ENCODE peak calls at places on chromosomes 16 and 17, in four cellular contexts. S, P, A and L are unnamed samples.

GRCh38 chr16:73071131-73071940 is 23.4 kb upstream of the ZFHX3 start:
- DNase-seq in S (peak), P (no peak), A (peak), L (no peak)

GRCh38 chr16:68272501-68273209 is 8.3 kb downstream of the SLC7A6 start:
- DNase-seq in S (no peak), P (no peak), A (no peak), L (no peak)

GRCh38 chr17:21452377-21453143 is 76.4 kb downstream of the KCNJ12 start:
- DNase-seq in S (peak), P (peak), A (peak), L (peak)

GRCh38 chr17:60640503-60640902 is 37.1 kb upstream of the BCAS3 start:
- DNase-seq in S (no peak), P (no peak), A (no peak), L (no peak)

GRCh38 chr16:81485225-81485624 is 40.6 kb downstream of the CMIP start:
- DNase-seq in S (no peak), P (no peak), A (no peak), L (peak)

GRCh38 chr17:59149051-59149450 is 5.9 kb downstream of the SKA2 start:
- DNase-seq in S (no peak), P (no peak), A (no peak), L (no peak)

GRCh38 chr17:17836818-17837379 is at the start of gene SREBF1:
- DNase-seq in S (no peak), P (no peak), A (no peak), L (no peak)

GRCh38 chr16:55836158-55836611 is 3.3 kb upstream of the CES1 start:
- DNase-seq in S (no peak), P (no peak), A (no peak), L (no peak)

GRCh38 chr17:67059372-67059771 is 15.0 kb downstream of the CACNG1 start:
- DNase-seq in S (peak), P (no peak), A (no peak), L (peak)

GRCh38 chr16:2507679-2508064 is 6.1 kb upstream of the ATP6V0C start:
- DNase-seq in S (no peak), P (no peak), A (no peak), L (no peak)

GRCh38 chr17:76141212-76142043 is at the start of gene FOXJ1:
- DNase-seq in S (peak), P (peak), A (peak), L (peak)

GRCh38 chr16:30949655-30950515 is 1.0 kb downstream of the ORAI3 start:
- DNase-seq in S (peak), P (peak), A (peak), L (no peak)

GRCh38 chr17:38743556-38744171 is 4.5 kb downstream of the PCGF2 start:
- DNase-seq in S (no peak), P (no peak), A (no peak), L (no peak)

GRCh38 chr16:80463776-80464175 is 77.0 kb upstream of the DYNLRB2 start:
- DNase-seq in S (no peak), P (no peak), A (no peak), L (no peak)

GRCh38 chr17:82605939-82606600 is 42.2 kb downstream of the WDR45B start:
- DNase-seq in S (no peak), P (no peak), A (no peak), L (no peak)

GRCh38 chr16:4900036-4900435 is 36.9 kb downstream of the PPL start:
- DNase-seq in S (no peak), P (no peak), A (no peak), L (no peak)

GRCh38 chr17:80123791-80124190 is 22.4 kb downstream of the GAA start:
- DNase-seq in S (no peak), P (no peak), A (no peak), L (peak)

GRCh38 chr16:8854298-8854948 is 14.4 kb downstream of the CARHSP1 start:
- DNase-seq in S (no peak), P (no peak), A (no peak), L (no peak)

GRCh38 chr17:74274060-74274702 is at the start of gene DNAI2:
- DNase-seq in S (no peak), P (no peak), A (no peak), L (no peak)

GRCh38 chr17:53516643-53517042 is 306.1 kb upstream of the KIF2B start:
- DNase-seq in S (no peak), P (no peak), A (no peak), L (peak)

GRCh38 chr16:19008770-19009169 is 25.0 kb downstream of the TMC7 start:
- DNase-seq in S (no peak), P (peak), A (no peak), L (no peak)

GRCh38 chr16:84514295-84514873 is 9.9 kb upstream of the MEAK7 start:
- DNase-seq in S (no peak), P (no peak), A (no peak), L (no peak)

GRCh38 chr16:17424771-17425170 is 46.0 kb downstream of the XYLT1 start:
- DNase-seq in S (no peak), P (no peak), A (no peak), L (no peak)

GRCh38 chr17:76528528-76529223 is 8.8 kb downstream of the CYGB start:
- DNase-seq in S (no peak), P (no peak), A (no peak), L (no peak)

GRCh38 chr17:71229036-71229435 is 891.8 kb upstream of the SOX9 start:
- DNase-seq in S (no peak), P (no peak), A (no peak), L (no peak)

GRCh38 chr16:58027341-58028167 is 2.0 kb downstream of the MMP15 start:
- DNase-seq in S (no peak), P (no peak), A (no peak), L (no peak)

GRCh38 chr16:57834936-57835335 is 32.6 kb upstream of the KIFC3 start:
- DNase-seq in S (no peak), P (no peak), A (no peak), L (no peak)

GRCh38 chr17:61737820-61738219 is 125.5 kb downstream of the BRIP1 start:
- DNase-seq in S (no peak), P (no peak), A (no peak), L (no peak)

GRCh38 chr16:1572664-1573063 is 39.2 kb downstream of the TMEM204 start:
- DNase-seq in S (no peak), P (no peak), A (no peak), L (no peak)

GRCh38 chr16:557463-558297 is 2.5 kb upstream of the PRR35 start:
- DNase-seq in S (no peak), P (no peak), A (no peak), L (no peak)

GRCh38 chr17:59329558-59330313 is 1.7 kb upstream of the YPEL2 start:
- DNase-seq in S (peak), P (peak), A (peak), L (peak)

GRCh38 chr17:33697557-33697956 is 404.5 kb upstream of the ASIC2 start:
- DNase-seq in S (no peak), P (no peak), A (no peak), L (no peak)

GRCh38 chr17:31051517-31051916 is 43.3 kb upstream of the NF1 start:
- DNase-seq in S (no peak), P (no peak), A (no peak), L (no peak)

GRCh38 chr16:75764154-75764768 is 38.0 kb upstream of the CPHXL start:
- DNase-seq in S (peak), P (no peak), A (no peak), L (peak)

GRCh38 chr17:54727624-54728023 is 173.0 kb upstream of the TOM1L1 start:
- DNase-seq in S (no peak), P (no peak), A (no peak), L (no peak)

GRCh38 chr17:81368623-81369022 is 26.6 kb upstream of the BAHCC1 start:
- DNase-seq in S (no peak), P (no peak), A (no peak), L (no peak)

GRCh38 chr17:68423251-68423650 is 34.0 kb downstream of the WIPI1 start:
- DNase-seq in S (no peak), P (no peak), A (no peak), L (no peak)

DNA sequence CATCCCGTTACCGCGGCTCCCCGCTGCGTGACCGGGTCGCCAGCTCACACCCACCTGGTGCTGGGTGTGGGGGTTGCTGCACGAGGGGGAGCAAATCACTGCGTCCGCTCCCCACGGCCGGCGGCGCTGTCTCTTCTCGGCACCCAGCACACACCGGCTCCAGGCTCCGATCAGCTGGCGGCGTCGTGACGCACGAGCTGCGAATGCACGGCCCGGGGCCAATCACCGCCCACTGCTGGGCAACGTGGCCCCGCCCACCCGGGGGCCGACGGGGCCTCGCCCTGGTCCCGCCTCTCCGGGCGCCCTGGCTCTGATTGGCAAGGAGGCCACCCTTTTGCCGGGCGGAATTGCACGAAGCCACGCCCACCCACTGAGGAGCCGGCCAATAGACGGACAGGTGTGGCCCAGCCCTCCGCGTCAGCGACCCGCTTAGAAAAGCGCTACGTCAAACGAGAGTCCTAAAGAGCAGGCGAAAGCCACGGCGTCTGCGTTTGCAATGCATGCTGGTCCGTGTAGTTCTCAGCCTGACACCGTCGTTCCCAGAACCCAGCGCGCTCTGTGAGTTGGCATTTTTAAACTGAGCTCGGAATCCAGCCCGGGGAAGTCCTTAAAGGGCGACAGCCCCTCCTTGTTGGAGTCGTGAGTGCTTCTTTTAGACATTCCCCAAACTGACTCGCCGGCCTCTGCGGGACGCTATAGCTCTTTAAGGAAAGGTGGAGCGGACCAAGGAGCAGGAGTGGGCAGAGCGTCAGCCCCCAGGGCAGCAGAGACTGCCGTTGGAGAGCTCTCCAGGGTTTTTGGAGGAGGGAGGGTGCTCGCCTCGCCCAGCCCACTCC is 6.1 kb upstream of the TLCD2 start:
- DNase-seq in S (peak), P (peak), A (peak), L (peak)
- TF ChIP-seq CTCF in S (no peak), P (peak), A (no peak), L (peak)

GRCh38 chr17:29066603-29067002 is 23.7 kb downstream of the PIPOX start:
- DNase-seq in S (no peak), P (no peak), A (no peak), L (no peak)
- H3K4me3 ChIP-seq in S (no peak), P (no peak), A (no peak), L (no peak)

DNA sequence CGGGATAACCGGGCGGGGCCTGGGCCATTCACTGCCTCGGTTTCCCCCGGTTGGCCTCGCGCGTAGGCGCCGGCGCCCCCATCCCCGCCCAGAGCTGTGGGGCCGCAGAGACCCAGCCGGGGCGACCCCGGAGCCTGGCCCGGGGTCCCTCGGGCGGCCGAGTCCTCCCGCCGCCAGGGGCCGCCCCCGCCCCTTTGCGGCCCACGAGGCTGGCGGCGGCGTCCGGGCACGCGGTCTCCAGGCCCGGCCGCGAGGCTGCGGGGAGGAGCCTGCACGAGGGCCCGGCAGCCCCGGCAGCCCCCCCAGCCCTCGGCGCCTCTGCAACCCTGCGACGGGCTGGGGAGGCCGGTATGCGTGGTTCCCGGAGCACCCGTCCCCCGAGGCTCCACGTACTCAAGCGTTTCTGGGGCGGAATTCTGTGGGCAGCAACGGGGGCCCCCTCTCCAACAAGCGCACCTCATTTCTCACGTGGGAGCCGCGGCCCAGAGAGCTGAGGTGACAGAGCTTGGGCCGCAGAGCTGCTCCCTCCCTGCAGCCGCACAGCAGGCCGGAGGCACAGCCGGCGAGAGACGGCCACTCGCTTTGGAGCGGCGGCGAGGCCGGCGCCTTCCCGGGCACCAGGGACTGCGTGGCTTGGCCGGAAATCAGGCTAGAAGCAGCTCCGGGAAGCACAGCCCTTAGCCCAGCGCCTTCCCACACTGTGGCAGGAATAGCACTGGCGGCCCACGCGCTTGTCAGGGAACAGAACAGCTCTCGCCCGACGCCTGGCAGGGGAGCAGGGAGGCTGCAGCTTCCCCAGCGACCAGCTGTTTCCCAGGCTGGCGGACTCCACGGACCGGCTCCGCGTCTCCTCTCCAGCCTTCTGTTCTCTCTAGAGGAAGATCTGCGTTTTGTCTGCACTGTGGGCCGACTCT is 860 bp upstream of the LIMD2 start:
- DNase-seq in S (peak), P (no peak), A (peak), L (peak)
- TF ChIP-seq CTCF in S (no peak), P (no peak), A (no peak), L (no peak)

GRCh38 chr17:42329025-42329976 is 41.0 kb downstream of the STAT5A start:
- DNase-seq in S (no peak), P (peak), A (no peak), L (peak)
- H3K4me3 ChIP-seq in S (no peak), P (no peak), A (no peak), L (no peak)